ENCODE peak calls at places on chromosomes 13 and 19, in seven cellular contexts. One of them, this sample, is unnamed.

GRCh38 chr19:15866646-15867045 is 31.2 kb downstream of the CYP4F2 start:
- DNase-seq in cardiac fibroblast: no peak
- DNase-seq in foreskin fibroblast: no peak
- DNase-seq in GM06990: no peak
- DNase-seq in tibial nerve: no peak
- DNase-seq in fibroblast of mammary gland: no peak
- DNase-seq in left ventricle myocardium inferior: no peak
- DNase-seq in this sample: no peak

GRCh38 chr19:3576696-3577443 is 4.1 kb downstream of the HMG20B start:
- DNase-seq in cardiac fibroblast: peak; percentile 79
- DNase-seq in foreskin fibroblast: peak; percentile 88
- DNase-seq in GM06990: no peak
- DNase-seq in tibial nerve: no peak
- DNase-seq in fibroblast of mammary gland: peak; percentile 79
- DNase-seq in left ventricle myocardium inferior: peak; percentile 62
- DNase-seq in this sample: peak; percentile 38

GRCh38 chr19:18612772-18613588 is at the start of gene TMEM59L:
- DNase-seq in cardiac fibroblast: no peak
- DNase-seq in foreskin fibroblast: peak; percentile 35
- DNase-seq in GM06990: no peak
- DNase-seq in tibial nerve: no peak
- DNase-seq in fibroblast of mammary gland: no peak
- DNase-seq in left ventricle myocardium inferior: no peak
- DNase-seq in this sample: peak; percentile 50

GRCh38 chr19:12838893-12839656 is 760 bp downstream of the MAST1 start:
- DNase-seq in cardiac fibroblast: no peak
- DNase-seq in foreskin fibroblast: no peak
- DNase-seq in GM06990: no peak
- DNase-seq in tibial nerve: no peak
- DNase-seq in fibroblast of mammary gland: no peak
- DNase-seq in left ventricle myocardium inferior: no peak
- DNase-seq in this sample: no peak

GRCh38 chr19:18140473-18140872 is 12.5 kb upstream of the PIK3R2 start:
- DNase-seq in cardiac fibroblast: no peak
- DNase-seq in foreskin fibroblast: no peak
- DNase-seq in GM06990: no peak
- DNase-seq in tibial nerve: no peak
- DNase-seq in fibroblast of mammary gland: no peak
- DNase-seq in left ventricle myocardium inferior: no peak
- DNase-seq in this sample: no peak

GRCh38 chr19:2949939-2950285 is 5.1 kb upstream of the ZNF77 start:
- DNase-seq in cardiac fibroblast: peak; percentile 79
- DNase-seq in foreskin fibroblast: peak; percentile 26
- DNase-seq in GM06990: no peak
- DNase-seq in tibial nerve: peak; percentile 38
- DNase-seq in fibroblast of mammary gland: no peak
- DNase-seq in left ventricle myocardium inferior: no peak
- DNase-seq in this sample: no peak

GRCh38 chr19:46977548-46977947 is 42.1 kb upstream of the NPAS1 start:
- DNase-seq in cardiac fibroblast: no peak
- DNase-seq in foreskin fibroblast: peak; percentile 47
- DNase-seq in GM06990: no peak
- DNase-seq in tibial nerve: no peak
- DNase-seq in fibroblast of mammary gland: peak; percentile 23
- DNase-seq in left ventricle myocardium inferior: no peak
- DNase-seq in this sample: no peak

GRCh38 chr19:3980353-3981251 is 4.7 kb downstream of the EEF2 start:
- DNase-seq in cardiac fibroblast: no peak
- DNase-seq in foreskin fibroblast: no peak
- DNase-seq in GM06990: no peak
- DNase-seq in tibial nerve: no peak
- DNase-seq in fibroblast of mammary gland: no peak
- DNase-seq in left ventricle myocardium inferior: no peak
- DNase-seq in this sample: no peak

GRCh38 chr19:50695251-50696064 is 24.1 kb downstream of the SHANK1 start:
- DNase-seq in cardiac fibroblast: peak; percentile 10
- DNase-seq in foreskin fibroblast: peak; percentile 40
- DNase-seq in GM06990: no peak
- DNase-seq in tibial nerve: no peak
- DNase-seq in fibroblast of mammary gland: no peak
- DNase-seq in left ventricle myocardium inferior: no peak
- DNase-seq in this sample: peak; percentile 68

GRCh38 chr13:95660981-95661581 is 15.9 kb upstream of the DNAJC3 start:
- DNase-seq in cardiac fibroblast: peak; percentile 70
- DNase-seq in foreskin fibroblast: peak; percentile 68
- DNase-seq in GM06990: no peak
- DNase-seq in tibial nerve: no peak
- DNase-seq in fibroblast of mammary gland: peak; percentile 64
- DNase-seq in left ventricle myocardium inferior: no peak
- DNase-seq in this sample: no peak

GRCh38 chr13:107827840-107828549 is 387.3 kb downstream of the LIG4 start:
- DNase-seq in cardiac fibroblast: peak; percentile 5
- DNase-seq in foreskin fibroblast: no peak
- DNase-seq in GM06990: no peak
- DNase-seq in tibial nerve: no peak
- DNase-seq in fibroblast of mammary gland: no peak
- DNase-seq in left ventricle myocardium inferior: no peak
- DNase-seq in this sample: no peak

GRCh38 chr13:44333950-44334675 is 39.5 kb upstream of the SERP2 start:
- DNase-seq in cardiac fibroblast: peak; percentile 18
- DNase-seq in foreskin fibroblast: no peak
- DNase-seq in GM06990: no peak
- DNase-seq in tibial nerve: no peak
- DNase-seq in fibroblast of mammary gland: no peak
- DNase-seq in left ventricle myocardium inferior: no peak
- DNase-seq in this sample: no peak

GRCh38 chr13:110338441-110339101 is 31.5 kb downstream of the COL4A2 start:
- DNase-seq in cardiac fibroblast: peak; percentile 96
- DNase-seq in foreskin fibroblast: peak; percentile 64
- DNase-seq in GM06990: no peak
- DNase-seq in tibial nerve: peak; percentile 62
- DNase-seq in fibroblast of mammary gland: peak; percentile 47
- DNase-seq in left ventricle myocardium inferior: peak; percentile 69
- DNase-seq in this sample: no peak

GRCh38 chr13:95023405-95023804 is 277.8 kb downstream of the ABCC4 start:
- DNase-seq in cardiac fibroblast: no peak
- DNase-seq in foreskin fibroblast: peak; percentile 20
- DNase-seq in GM06990: no peak
- DNase-seq in tibial nerve: no peak
- DNase-seq in fibroblast of mammary gland: peak; percentile 7
- DNase-seq in left ventricle myocardium inferior: no peak
- DNase-seq in this sample: no peak

GRCh38 chr13:91882918-91883317 is 484.5 kb downstream of the GPC5 start:
- DNase-seq in cardiac fibroblast: no peak
- DNase-seq in foreskin fibroblast: no peak
- DNase-seq in GM06990: no peak
- DNase-seq in tibial nerve: no peak
- DNase-seq in fibroblast of mammary gland: no peak
- DNase-seq in left ventricle myocardium inferior: no peak
- DNase-seq in this sample: no peak

GRCh38 chr19:51398096-51398704 is 7.8 kb upstream of the C19orf84 start:
- DNase-seq in cardiac fibroblast: peak; percentile 41
- DNase-seq in foreskin fibroblast: peak; percentile 50
- DNase-seq in GM06990: no peak
- DNase-seq in tibial nerve: no peak
- DNase-seq in fibroblast of mammary gland: peak; percentile 45
- DNase-seq in left ventricle myocardium inferior: no peak
- DNase-seq in this sample: no peak

GRCh38 chr13:52703482-52703881 is 36.1 kb downstream of the CNMD start:
- DNase-seq in cardiac fibroblast: no peak
- DNase-seq in foreskin fibroblast: no peak
- DNase-seq in GM06990: no peak
- DNase-seq in tibial nerve: no peak
- DNase-seq in fibroblast of mammary gland: no peak
- DNase-seq in left ventricle myocardium inferior: no peak
- DNase-seq in this sample: no peak

GRCh38 chr13:52706074-52706473 is 33.5 kb downstream of the CNMD start:
- DNase-seq in cardiac fibroblast: no peak
- DNase-seq in foreskin fibroblast: no peak
- DNase-seq in GM06990: no peak
- DNase-seq in tibial nerve: no peak
- DNase-seq in fibroblast of mammary gland: no peak
- DNase-seq in left ventricle myocardium inferior: no peak
- DNase-seq in this sample: no peak

GRCh38 chr13:52711277-52711676 is 28.3 kb downstream of the CNMD start:
- DNase-seq in cardiac fibroblast: no peak
- DNase-seq in foreskin fibroblast: no peak
- DNase-seq in GM06990: no peak
- DNase-seq in tibial nerve: no peak
- DNase-seq in fibroblast of mammary gland: no peak
- DNase-seq in left ventricle myocardium inferior: no peak
- DNase-seq in this sample: no peak

GRCh38 chr13:52701728-52702480 is 37.7 kb downstream of the CNMD start:
- DNase-seq in cardiac fibroblast: no peak
- DNase-seq in foreskin fibroblast: no peak
- DNase-seq in GM06990: no peak
- DNase-seq in tibial nerve: no peak
- DNase-seq in fibroblast of mammary gland: no peak
- DNase-seq in left ventricle myocardium inferior: no peak
- DNase-seq in this sample: no peak

GRCh38 chr13:52707375-52707774 is 32.2 kb downstream of the CNMD start:
- DNase-seq in cardiac fibroblast: no peak
- DNase-seq in foreskin fibroblast: peak; percentile 33
- DNase-seq in GM06990: no peak
- DNase-seq in tibial nerve: no peak
- DNase-seq in fibroblast of mammary gland: no peak
- DNase-seq in left ventricle myocardium inferior: no peak
- DNase-seq in this sample: no peak
- TF ChIP-seq CTCF in cardiac fibroblast: no peak
- TF ChIP-seq CTCF in foreskin fibroblast: no peak
- TF ChIP-seq CTCF in GM06990: peak; percentile 2
- TF ChIP-seq CTCF in tibial nerve: no peak
- TF ChIP-seq CTCF in fibroblast of mammary gland: peak; percentile 10
- TF ChIP-seq CTCF in left ventricle myocardium inferior: no peak
- TF ChIP-seq CTCF in this sample: peak; percentile 4

GRCh38 chr13:113561417-113562084 is 23.0 kb upstream of the TFDP1 start:
- DNase-seq in cardiac fibroblast: no peak
- DNase-seq in foreskin fibroblast: no peak
- DNase-seq in GM06990: no peak
- DNase-seq in tibial nerve: no peak
- DNase-seq in fibroblast of mammary gland: no peak
- DNase-seq in left ventricle myocardium inferior: no peak
- DNase-seq in this sample: no peak
- TF ChIP-seq CTCF in cardiac fibroblast: no peak
- TF ChIP-seq CTCF in foreskin fibroblast: no peak
- TF ChIP-seq CTCF in GM06990: no peak
- TF ChIP-seq CTCF in tibial nerve: no peak
- TF ChIP-seq CTCF in fibroblast of mammary gland: no peak
- TF ChIP-seq CTCF in left ventricle myocardium inferior: no peak
- TF ChIP-seq CTCF in this sample: no peak

GRCh38 chr19:53015159-53015558 is 1.4 kb downstream of the ERVV-1 start:
- DNase-seq in cardiac fibroblast: no peak
- DNase-seq in foreskin fibroblast: no peak
- DNase-seq in GM06990: no peak
- DNase-seq in tibial nerve: no peak
- DNase-seq in fibroblast of mammary gland: no peak
- DNase-seq in left ventricle myocardium inferior: no peak
- DNase-seq in this sample: no peak

GRCh38 chr19:53015730-53016129 is 2.0 kb downstream of the ERVV-1 start:
- DNase-seq in cardiac fibroblast: no peak
- DNase-seq in foreskin fibroblast: no peak
- DNase-seq in GM06990: no peak
- DNase-seq in tibial nerve: no peak
- DNase-seq in fibroblast of mammary gland: no peak
- DNase-seq in left ventricle myocardium inferior: no peak
- DNase-seq in this sample: no peak

DNA sequence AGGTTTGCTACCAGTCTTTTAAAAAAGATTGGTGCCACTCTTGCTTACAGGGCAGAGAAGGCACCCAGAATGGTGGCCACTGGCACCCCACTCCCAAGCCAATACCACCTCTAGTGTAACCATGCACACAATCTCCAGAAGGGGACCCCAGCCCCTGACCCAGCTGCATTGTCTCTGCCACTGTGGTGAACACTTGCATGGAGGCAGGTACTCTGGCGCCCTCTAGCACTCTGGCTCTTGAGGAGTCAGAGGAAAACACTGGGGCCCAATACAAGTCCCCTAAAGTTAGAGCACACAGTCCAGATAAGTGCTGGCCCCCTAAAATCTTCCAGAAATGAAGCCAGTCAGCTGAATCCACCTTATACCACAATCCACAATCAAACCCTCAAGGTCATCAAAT is 6.0 kb downstream of the ERVV-1 start:
- DNase-seq in cardiac fibroblast: no peak
- DNase-seq in foreskin fibroblast: no peak
- DNase-seq in GM06990: no peak
- DNase-seq in tibial nerve: no peak
- DNase-seq in fibroblast of mammary gland: no peak
- DNase-seq in left ventricle myocardium inferior: no peak
- DNase-seq in this sample: no peak
- TF ChIP-seq CTCF in cardiac fibroblast: peak; percentile 50
- TF ChIP-seq CTCF in foreskin fibroblast: no peak
- TF ChIP-seq CTCF in GM06990: no peak
- TF ChIP-seq CTCF in tibial nerve: no peak
- TF ChIP-seq CTCF in fibroblast of mammary gland: no peak
- TF ChIP-seq CTCF in left ventricle myocardium inferior: no peak
- TF ChIP-seq CTCF in this sample: no peak

GRCh38 chr19:53808710-53809125 is 15.4 kb downstream of the NLRP12 start:
- DNase-seq in cardiac fibroblast: peak; percentile 74
- DNase-seq in foreskin fibroblast: peak; percentile 70
- DNase-seq in GM06990: no peak
- DNase-seq in tibial nerve: no peak
- DNase-seq in fibroblast of mammary gland: peak; percentile 62
- DNase-seq in left ventricle myocardium inferior: no peak
- DNase-seq in this sample: no peak
- TF ChIP-seq CTCF in cardiac fibroblast: peak; percentile 69
- TF ChIP-seq CTCF in foreskin fibroblast: peak; percentile 68
- TF ChIP-seq CTCF in GM06990: peak; percentile 12
- TF ChIP-seq CTCF in tibial nerve: no peak
- TF ChIP-seq CTCF in fibroblast of mammary gland: peak; percentile 66
- TF ChIP-seq CTCF in left ventricle myocardium inferior: peak; percentile 55
- TF ChIP-seq CTCF in this sample: no peak

GRCh38 chr13:40993987-40994386 is 25.1 kb downstream of the ELF1 start:
- DNase-seq in cardiac fibroblast: no peak
- DNase-seq in foreskin fibroblast: no peak
- DNase-seq in GM06990: no peak
- DNase-seq in tibial nerve: no peak
- DNase-seq in fibroblast of mammary gland: no peak
- DNase-seq in left ventricle myocardium inferior: no peak
- DNase-seq in this sample: no peak

GRCh38 chr13:40994581-40995230 is 24.4 kb downstream of the ELF1 start:
- DNase-seq in cardiac fibroblast: no peak
- DNase-seq in foreskin fibroblast: no peak
- DNase-seq in GM06990: peak; percentile 59
- DNase-seq in tibial nerve: no peak
- DNase-seq in fibroblast of mammary gland: no peak
- DNase-seq in left ventricle myocardium inferior: no peak
- DNase-seq in this sample: peak; percentile 32

GRCh38 chr13:40993119-40993518 is 26.0 kb downstream of the ELF1 start:
- DNase-seq in cardiac fibroblast: peak; percentile 33
- DNase-seq in foreskin fibroblast: no peak
- DNase-seq in GM06990: no peak
- DNase-seq in tibial nerve: no peak
- DNase-seq in fibroblast of mammary gland: no peak
- DNase-seq in left ventricle myocardium inferior: no peak
- DNase-seq in this sample: no peak

GRCh38 chr13:40995997-40996396 is 23.1 kb downstream of the ELF1 start:
- DNase-seq in cardiac fibroblast: no peak
- DNase-seq in foreskin fibroblast: no peak
- DNase-seq in GM06990: no peak
- DNase-seq in tibial nerve: no peak
- DNase-seq in fibroblast of mammary gland: no peak
- DNase-seq in left ventricle myocardium inferior: no peak
- DNase-seq in this sample: no peak

GRCh38 chr13:40992678-40993077 is 26.4 kb downstream of the ELF1 start:
- DNase-seq in cardiac fibroblast: peak; percentile 29
- DNase-seq in foreskin fibroblast: no peak
- DNase-seq in GM06990: no peak
- DNase-seq in tibial nerve: no peak
- DNase-seq in fibroblast of mammary gland: no peak
- DNase-seq in left ventricle myocardium inferior: no peak
- DNase-seq in this sample: no peak
- TF ChIP-seq CTCF in cardiac fibroblast: no peak
- TF ChIP-seq CTCF in foreskin fibroblast: no peak
- TF ChIP-seq CTCF in GM06990: peak; percentile 23
- TF ChIP-seq CTCF in tibial nerve: no peak
- TF ChIP-seq CTCF in fibroblast of mammary gland: no peak
- TF ChIP-seq CTCF in left ventricle myocardium inferior: no peak
- TF ChIP-seq CTCF in this sample: peak; percentile 28

This sample was measured in GM13977.